ENCODE peak calls at places on chromosomes 2 and 18, in five cellular contexts. One of them, this sample, is unnamed. For H3K36me3, the result is how much of the 10 kb centered on the place peaks cover.

GRCh38 chr2:230680463-230681195 is 32.0 kb upstream of the CAB39 start:
- DNase-seq in adrenal gland: no peak
- DNase-seq in PC-3: peak
- DNase-seq in aorta: no peak
- DNase-seq in sigmoid colon: no peak
- DNase-seq in this sample: no peak

GRCh38 chr2:33552758-33553461 is 46.2 kb downstream of the FAM98A start:
- DNase-seq in sigmoid colon: no peak
- DNase-seq in aorta: no peak
- DNase-seq in adrenal gland: no peak
- DNase-seq in PC-3: peak
- DNase-seq in this sample: peak

GRCh38 chr2:1427086-1427485 is 13.8 kb downstream of the TPO start:
- DNase-seq in aorta: no peak
- DNase-seq in sigmoid colon: no peak
- DNase-seq in adrenal gland: no peak
- DNase-seq in PC-3: no peak
- DNase-seq in this sample: no peak

GRCh38 chr2:51953931-51954330 is 922.0 kb upstream of the NRXN1 start:
- DNase-seq in sigmoid colon: no peak
- DNase-seq in adrenal gland: no peak
- DNase-seq in PC-3: no peak
- DNase-seq in aorta: no peak
- DNase-seq in this sample: no peak

GRCh38 chr2:102358496-102358895 is 2.9 kb downstream of the IL18R1 start:
- DNase-seq in PC-3: no peak
- DNase-seq in sigmoid colon: no peak
- DNase-seq in aorta: no peak
- DNase-seq in adrenal gland: no peak
- DNase-seq in this sample: no peak

GRCh38 chr2:45821558-45822271 is 170.2 kb downstream of the PRKCE start:
- DNase-seq in adrenal gland: peak
- DNase-seq in PC-3: peak
- DNase-seq in aorta: peak
- DNase-seq in sigmoid colon: peak
- DNase-seq in this sample: peak

GRCh38 chr18:79897940-79898625 is 53.4 kb downstream of the SLC66A2 start:
- DNase-seq in adrenal gland: no peak
- DNase-seq in PC-3: no peak
- DNase-seq in sigmoid colon: no peak
- DNase-seq in aorta: no peak
- DNase-seq in this sample: peak

GRCh38 chr2:11454824-11455223 is 11.1 kb downstream of the E2F6 start:
- DNase-seq in PC-3: no peak
- DNase-seq in aorta: no peak
- DNase-seq in sigmoid colon: no peak
- DNase-seq in adrenal gland: no peak
- DNase-seq in this sample: no peak

GRCh38 chr2:235740821-235741220 is 247.0 kb downstream of the AGAP1 start:
- DNase-seq in aorta: no peak
- DNase-seq in PC-3: peak
- DNase-seq in sigmoid colon: no peak
- DNase-seq in adrenal gland: no peak
- DNase-seq in this sample: no peak

GRCh38 chr2:62578837-62579640 is 73.0 kb upstream of the TMEM17 start:
- DNase-seq in sigmoid colon: no peak
- DNase-seq in aorta: no peak
- DNase-seq in PC-3: peak
- DNase-seq in adrenal gland: no peak
- DNase-seq in this sample: no peak

GRCh38 chr18:30988440-30988839 is 54.1 kb downstream of the DSC3 start:
- DNase-seq in aorta: no peak
- DNase-seq in PC-3: no peak
- DNase-seq in sigmoid colon: no peak
- DNase-seq in adrenal gland: no peak
- DNase-seq in this sample: no peak

GRCh38 chr2:105183555-105184323 is 57.8 kb upstream of the GPR45 start:
- DNase-seq in PC-3: no peak
- DNase-seq in aorta: no peak
- DNase-seq in adrenal gland: no peak
- DNase-seq in sigmoid colon: no peak
- DNase-seq in this sample: no peak

GRCh38 chr2:121791801-121792221 is 36.4 kb downstream of the TSN start:
- DNase-seq in adrenal gland: no peak
- DNase-seq in sigmoid colon: no peak
- DNase-seq in aorta: no peak
- DNase-seq in PC-3: no peak
- DNase-seq in this sample: no peak

GRCh38 chr2:174342600-174343342 is 8.0 kb downstream of the SP9 start:
- DNase-seq in adrenal gland: no peak
- DNase-seq in PC-3: no peak
- DNase-seq in sigmoid colon: no peak
- DNase-seq in aorta: no peak
- DNase-seq in this sample: no peak

GRCh38 chr2:129193961-129194360 is 785.5 kb upstream of the RAB6C start:
- DNase-seq in adrenal gland: no peak
- DNase-seq in sigmoid colon: no peak
- DNase-seq in aorta: no peak
- DNase-seq in PC-3: no peak
- DNase-seq in this sample: no peak

GRCh38 chr2:48415765-48416515 is 114.0 kb upstream of the STON1 start:
- DNase-seq in sigmoid colon: no peak
- DNase-seq in aorta: no peak
- DNase-seq in adrenal gland: no peak
- DNase-seq in PC-3: no peak
- DNase-seq in this sample: no peak

GRCh38 chr2:75491129-75491753 is 69.5 kb downstream of the EVA1A start:
- DNase-seq in sigmoid colon: no peak
- DNase-seq in PC-3: no peak
- DNase-seq in aorta: no peak
- DNase-seq in adrenal gland: no peak
- DNase-seq in this sample: no peak

GRCh38 chr18:79926306-79926705 is 25.1 kb downstream of the SLC66A2 start:
- DNase-seq in PC-3: no peak
- DNase-seq in aorta: peak
- DNase-seq in adrenal gland: peak
- DNase-seq in sigmoid colon: peak
- DNase-seq in this sample: peak

GRCh38 chr2:51734115-51734514 is 702.2 kb upstream of the NRXN1 start:
- DNase-seq in PC-3: no peak
- DNase-seq in aorta: no peak
- DNase-seq in sigmoid colon: no peak
- DNase-seq in adrenal gland: no peak
- DNase-seq in this sample: no peak

GRCh38 chr2:238475034-238475433 is 48.3 kb downstream of the ASB1 start:
- DNase-seq in aorta: no peak
- DNase-seq in PC-3: no peak
- DNase-seq in adrenal gland: no peak
- DNase-seq in sigmoid colon: no peak
- DNase-seq in this sample: no peak

GRCh38 chr2:61268249-61268648 is 106.3 kb downstream of the C2orf74 start:
- DNase-seq in adrenal gland: no peak
- DNase-seq in sigmoid colon: no peak
- DNase-seq in aorta: no peak
- DNase-seq in PC-3: peak
- DNase-seq in this sample: no peak

GRCh38 chr18:55136864-55137263 is 177.6 kb upstream of the CCDC68 start:
- DNase-seq in sigmoid colon: no peak
- DNase-seq in PC-3: peak
- DNase-seq in aorta: no peak
- DNase-seq in adrenal gland: no peak
- DNase-seq in this sample: no peak

GRCh38 chr2:134225173-134225572 is 28.7 kb upstream of the MGAT5 start:
- DNase-seq in adrenal gland: no peak
- DNase-seq in PC-3: no peak
- DNase-seq in aorta: no peak
- DNase-seq in sigmoid colon: no peak
- DNase-seq in this sample: no peak

GRCh38 chr18:43422483-43422882 is 145.2 kb upstream of the SYT4 start:
- DNase-seq in aorta: no peak
- DNase-seq in sigmoid colon: no peak
- DNase-seq in adrenal gland: no peak
- DNase-seq in PC-3: no peak
- DNase-seq in this sample: no peak

GRCh38 chr2:6914829-6915228 is 2.4 kb upstream of the RNF144A start:
- DNase-seq in adrenal gland: peak
- DNase-seq in sigmoid colon: no peak
- DNase-seq in PC-3: peak
- DNase-seq in aorta: no peak
- DNase-seq in this sample: no peak

GRCh38 chr2:20215183-20216040 is 9.5 kb downstream of the SDC1 start:
- DNase-seq in sigmoid colon: no peak
- DNase-seq in PC-3: no peak
- DNase-seq in aorta: no peak
- DNase-seq in adrenal gland: no peak
- DNase-seq in this sample: no peak

GRCh38 chr2:140988597-140988996 is 1142.2 kb downstream of the LRP1B start:
- DNase-seq in sigmoid colon: no peak
- DNase-seq in adrenal gland: no peak
- DNase-seq in PC-3: peak
- DNase-seq in aorta: no peak
- DNase-seq in this sample: no peak

GRCh38 chr2:140986456-140986855 is 1144.4 kb downstream of the LRP1B start:
- DNase-seq in PC-3: no peak
- DNase-seq in sigmoid colon: no peak
- DNase-seq in adrenal gland: no peak
- DNase-seq in aorta: no peak
- DNase-seq in this sample: no peak

GRCh38 chr2:140994856-140995255 is 1136.0 kb downstream of the LRP1B start:
- DNase-seq in sigmoid colon: no peak
- DNase-seq in adrenal gland: no peak
- DNase-seq in PC-3: peak
- DNase-seq in aorta: no peak
- DNase-seq in this sample: no peak

GRCh38 chr2:140990416-140990815 is 1140.4 kb downstream of the LRP1B start:
- DNase-seq in aorta: no peak
- DNase-seq in PC-3: peak
- DNase-seq in adrenal gland: no peak
- DNase-seq in sigmoid colon: no peak
- DNase-seq in this sample: no peak
- H3K4me3 ChIP-seq in aorta: no peak
- H3K4me3 ChIP-seq in PC-3: no peak
- H3K4me3 ChIP-seq in adrenal gland: no peak
- H3K4me3 ChIP-seq in sigmoid colon: no peak
- H3K4me3 ChIP-seq in this sample: no peak

GRCh38 chr2:205769494-205769848 is 87.2 kb downstream of the NRP2 start:
- DNase-seq in adrenal gland: no peak
- DNase-seq in sigmoid colon: no peak
- DNase-seq in PC-3: peak
- DNase-seq in aorta: no peak
- DNase-seq in this sample: no peak

GRCh38 chr2:205767617-205768016 is 85.3 kb downstream of the NRP2 start:
- DNase-seq in adrenal gland: no peak
- DNase-seq in aorta: no peak
- DNase-seq in sigmoid colon: no peak
- DNase-seq in PC-3: no peak
- DNase-seq in this sample: no peak

GRCh38 chr2:205766765-205767359 is 84.6 kb downstream of the NRP2 start:
- DNase-seq in sigmoid colon: peak
- DNase-seq in adrenal gland: peak
- DNase-seq in PC-3: peak
- DNase-seq in aorta: peak
- DNase-seq in this sample: peak

GRCh38 chr2:205768815-205769493 is 86.7 kb downstream of the NRP2 start:
- DNase-seq in PC-3: peak
- DNase-seq in adrenal gland: no peak
- DNase-seq in aorta: no peak
- DNase-seq in sigmoid colon: no peak
- DNase-seq in this sample: no peak

DNA sequence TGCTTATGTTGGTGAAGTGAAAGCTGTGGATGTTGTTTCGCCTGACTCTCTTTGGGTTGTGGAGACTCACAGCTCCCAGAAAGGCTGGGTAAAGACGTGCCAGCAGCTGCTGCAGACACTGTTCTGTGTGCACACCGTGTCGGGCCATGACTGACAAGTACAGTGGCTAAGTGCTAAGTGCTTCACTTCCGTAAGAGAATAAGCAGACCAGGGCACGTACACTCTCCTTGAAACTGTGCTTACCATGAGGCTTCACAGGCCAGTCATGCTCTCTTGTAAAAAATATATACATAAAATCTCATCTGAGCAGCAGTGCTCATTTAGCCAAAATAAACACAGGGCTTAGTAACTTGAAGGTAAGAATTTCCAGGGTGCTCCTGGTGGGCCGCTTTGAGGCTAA is 86.0 kb downstream of the NRP2 start:
- DNase-seq in PC-3: no peak
- DNase-seq in sigmoid colon: peak
- DNase-seq in aorta: no peak
- DNase-seq in adrenal gland: no peak
- DNase-seq in this sample: no peak
- H3K27ac ChIP-seq in PC-3: peak
- H3K27ac ChIP-seq in sigmoid colon: peak
- H3K27ac ChIP-seq in aorta: no peak
- H3K27ac ChIP-seq in adrenal gland: no peak
- H3K27ac ChIP-seq in this sample: no peak

GRCh38 chr2:31379747-31380146 is 34.8 kb downstream of the XDH start:
- DNase-seq in PC-3: no peak
- DNase-seq in sigmoid colon: no peak
- DNase-seq in adrenal gland: no peak
- DNase-seq in aorta: no peak
- DNase-seq in this sample: no peak

GRCh38 chr2:31378389-31378788 is 36.2 kb downstream of the XDH start:
- DNase-seq in PC-3: no peak
- DNase-seq in sigmoid colon: no peak
- DNase-seq in adrenal gland: no peak
- DNase-seq in aorta: no peak
- DNase-seq in this sample: no peak

GRCh38 chr2:31381601-31382000 is 32.9 kb downstream of the XDH start:
- DNase-seq in sigmoid colon: no peak
- DNase-seq in aorta: no peak
- DNase-seq in PC-3: no peak
- DNase-seq in adrenal gland: no peak
- DNase-seq in this sample: no peak

GRCh38 chr2:31379102-31379501 is 35.4 kb downstream of the XDH start:
- DNase-seq in aorta: no peak
- DNase-seq in sigmoid colon: no peak
- DNase-seq in PC-3: no peak
- DNase-seq in adrenal gland: no peak
- DNase-seq in this sample: no peak

GRCh38 chr2:31380243-31380642 is 34.3 kb downstream of the XDH start:
- DNase-seq in PC-3: no peak
- DNase-seq in sigmoid colon: no peak
- DNase-seq in adrenal gland: no peak
- DNase-seq in aorta: no peak
- DNase-seq in this sample: no peak
- H3K36me3 ChIP-seq in PC-3: under half
- H3K36me3 ChIP-seq in sigmoid colon: under half
- H3K36me3 ChIP-seq in adrenal gland: under half
- H3K36me3 ChIP-seq in aorta: under half
- H3K36me3 ChIP-seq in this sample: under half

GRCh38 chr2:189782221-189782671 is 1.9 kb downstream of the ORMDL1 start:
- DNase-seq in sigmoid colon: no peak
- DNase-seq in PC-3: peak
- DNase-seq in aorta: no peak
- DNase-seq in adrenal gland: no peak
- DNase-seq in this sample: no peak
- H3K4me3 ChIP-seq in sigmoid colon: peak
- H3K4me3 ChIP-seq in PC-3: peak
- H3K4me3 ChIP-seq in aorta: no peak
- H3K4me3 ChIP-seq in adrenal gland: peak
- H3K4me3 ChIP-seq in this sample: peak

GRCh38 chr2:28399289-28399688 is 6.6 kb downstream of the FOSL2 start:
- DNase-seq in PC-3: no peak
- DNase-seq in adrenal gland: peak
- DNase-seq in sigmoid colon: no peak
- DNase-seq in aorta: no peak
- DNase-seq in this sample: no peak
- H3K27ac ChIP-seq in PC-3: no peak
- H3K27ac ChIP-seq in adrenal gland: peak
- H3K27ac ChIP-seq in sigmoid colon: peak
- H3K27ac ChIP-seq in aorta: no peak
- H3K27ac ChIP-seq in this sample: peak

This sample was measured in tibial artery.